ENCODE peak calls at places on chromosomes 16 and 17, in ten cellular contexts. M is body of pancreas, R is stomach, G is Caco-2, V is small intestine, E is cardiac fibroblast, I is left lung, W is adrenal gland, T is uterus, N is PC-9. O is an unnamed sample.

GRCh38 chr16:3734084-3734757 is 16.9 kb upstream of the TRAP1 start:
- DNase-seq in M (no peak), N (no peak), V (no peak), W (no peak), T (no peak), I (no peak), G (no peak), E (no peak), R (no peak), O (no peak)

GRCh38 chr17:28616281-28616680 is 2.3 kb upstream of the RSKR start:
- DNase-seq in N (no peak), V (no peak), W (no peak), R (no peak), T (no peak), M (no peak), G (no peak), E (no peak), I (no peak), O (no peak)

GRCh38 chr17:43667506-43668438 is 6.0 kb upstream of the MEOX1 start:
- DNase-seq in W (no peak), V (no peak), N (peak; percentile 76), G (peak; percentile 95), M (no peak), T (no peak), E (peak; percentile 52), R (no peak), I (no peak), O (no peak)

GRCh38 chr17:73189417-73190099 is 3.3 kb upstream of the COG1 start:
- DNase-seq in T (no peak), V (peak; percentile 71), I (no peak), E (peak; percentile 63), G (peak; percentile 83), N (peak; percentile 59), W (peak; percentile 63), M (no peak), R (peak; percentile 39), O (no peak)

GRCh38 chr17:82231562-82232321 is 2.9 kb downstream of the SLC16A3 start:
- DNase-seq in E (peak; percentile 81), M (peak; percentile 76), G (peak; percentile 80), V (peak; percentile 77), I (peak; percentile 96), W (peak; percentile 57), N (peak; percentile 68), R (peak; percentile 75), T (peak; percentile 89), O (peak; percentile 87)

GRCh38 chr16:96935-97381 is 18.9 kb downstream of the MPG start:
- DNase-seq in G (peak; percentile 81), I (peak; percentile 97), V (peak; percentile 85), R (peak; percentile 92), M (peak; percentile 92), E (peak; percentile 89), N (peak; percentile 72), W (peak; percentile 92), T (peak; percentile 89), O (peak; percentile 92)

GRCh38 chr17:75454193-75454592 is 2.2 kb upstream of the TMEM94 start:
- DNase-seq in E (no peak), G (no peak), W (no peak), V (no peak), N (no peak), T (no peak), M (no peak), I (no peak), R (no peak), O (no peak)

GRCh38 chr16:8986111-8986510 is 22.4 kb upstream of the USP7 start:
- DNase-seq in G (no peak), N (no peak), V (no peak), R (no peak), E (no peak), M (no peak), W (no peak), T (no peak), I (no peak), O (no peak)

GRCh38 chr16:79508294-79508693 is 92.2 kb downstream of the MAF start:
- DNase-seq in I (no peak), N (no peak), T (no peak), W (no peak), V (no peak), E (no peak), M (no peak), R (no peak), G (no peak), O (no peak)

GRCh38 chr17:75109047-75109406 is 742 bp upstream of the ARMC7 start:
- DNase-seq in T (no peak), N (no peak), E (no peak), W (no peak), I (no peak), R (no peak), V (no peak), G (no peak), M (no peak), O (no peak)

GRCh38 chr16:70594569-70594968 is 51.8 kb upstream of the IL34 start:
- DNase-seq in V (no peak), G (no peak), I (no peak), N (peak; percentile 75), W (peak; percentile 94), E (no peak), M (peak; percentile 82), T (no peak), R (peak; percentile 35), O (no peak)

GRCh38 chr17:8681175-8681949 is 50.8 kb upstream of the MYH10 start:
- DNase-seq in V (no peak), G (no peak), M (no peak), I (no peak), W (no peak), N (no peak), E (peak; percentile 64), T (peak; percentile 73), R (no peak), O (no peak)

GRCh38 chr17:69057280-69057679 is 3.4 kb downstream of the ABCA9 start:
- DNase-seq in I (no peak), V (peak; percentile 18), T (no peak), N (no peak), W (no peak), E (no peak), G (no peak), R (no peak), M (no peak), O (no peak)

GRCh38 chr17:80980397-80981061 is 11.1 kb upstream of the CHMP6 start:
- DNase-seq in I (no peak), R (no peak), N (no peak), W (no peak), V (no peak), M (no peak), T (no peak), E (peak; percentile 53), G (no peak), O (no peak)
- H3K4me3 ChIP-seq in I (no peak overlapping the region), R (no peak overlapping the region), N (no peak overlapping the region), W (no peak overlapping the region), V (no peak overlapping the region), M (no peak overlapping the region), T (no peak overlapping the region), E (no peak overlapping the region), G (peak overlapping the region; percentile 17), O (no peak overlapping the region)

GRCh38 chr16:89320717-89321501 is 103.4 kb downstream of the ZNF778 start:
- DNase-seq in I (peak; percentile 80), W (peak; percentile 62), E (no peak), R (peak; percentile 60), T (no peak), G (peak; percentile 70), M (peak; percentile 57), V (peak; percentile 84), N (peak; percentile 60), O (peak; percentile 78)
- H3K4me3 ChIP-seq in I (no peak overlapping the region), W (no peak overlapping the region), E (no peak overlapping the region), R (peak overlapping the region; percentile 32), T (no peak overlapping the region), G (no peak overlapping the region), M (no peak overlapping the region), V (peak overlapping the region; percentile 16), N (peak overlapping the region; percentile 57), O (no peak overlapping the region)

GRCh38 chr16:69514366-69514765 is 51.4 kb upstream of the NFAT5 start:
- DNase-seq in W (no peak), R (no peak), V (no peak), E (no peak), I (no peak), G (peak; percentile 5), T (no peak), N (peak; percentile 91), M (no peak), O (no peak)
- H3K4me3 ChIP-seq in W (no peak overlapping the region), R (no peak overlapping the region), V (no peak overlapping the region), E (no peak overlapping the region), I (no peak overlapping the region), G (no peak overlapping the region), T (no peak overlapping the region), N (peak overlapping the region; percentile 10), M (no peak overlapping the region), O (no peak overlapping the region)

DNA sequence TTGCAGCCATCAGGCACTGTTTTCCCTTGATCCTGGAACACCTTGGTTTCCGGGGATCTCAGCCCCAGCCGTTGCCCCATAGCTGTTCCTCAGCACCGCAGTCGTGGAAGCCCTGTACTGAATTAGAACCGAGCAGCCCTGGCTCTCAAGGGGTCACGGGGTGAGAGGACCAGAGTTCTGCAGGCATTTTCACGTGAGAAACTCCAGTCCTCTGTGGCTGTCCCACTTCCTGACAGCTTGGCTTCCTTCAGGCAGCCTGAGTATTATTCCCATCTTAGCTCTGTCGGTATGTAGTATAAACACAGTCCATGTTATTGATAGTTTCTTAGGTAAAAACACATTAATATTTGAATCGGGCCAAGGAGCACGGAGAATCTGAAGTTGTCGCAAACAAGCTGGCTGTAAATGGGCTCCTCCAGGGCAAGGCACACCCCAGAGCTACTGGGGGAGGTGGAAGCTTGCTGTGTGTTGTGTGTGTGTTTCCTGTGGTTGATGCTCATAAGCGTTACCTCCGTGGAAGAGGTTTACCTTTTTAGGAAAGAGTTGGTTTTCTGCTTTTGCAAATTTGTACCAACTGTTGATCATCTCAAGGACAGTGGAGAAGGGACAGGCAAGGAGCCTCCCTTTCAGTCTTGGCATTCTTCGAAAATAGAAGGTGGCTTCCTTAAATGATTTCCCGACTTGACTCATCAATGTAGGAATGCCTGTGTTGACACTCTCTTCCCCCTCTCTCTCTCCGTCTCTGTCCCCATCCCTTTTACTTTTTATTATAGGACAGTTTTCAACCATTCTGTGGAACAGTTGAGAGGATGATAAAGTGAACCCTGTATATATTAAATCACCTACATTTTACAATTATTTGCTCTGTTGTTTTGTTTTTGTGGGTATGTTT is 208.9 kb upstream of the CHMP6 start:
- DNase-seq in G (peak; percentile 9), W (no peak), V (peak; percentile 35), T (no peak), N (no peak), M (no peak), R (no peak), E (peak; percentile 25), I (no peak), O (no peak)
- H3K4me3 ChIP-seq in G (no peak overlapping the region), W (no peak overlapping the region), V (no peak overlapping the region), T (no peak overlapping the region), N (no peak overlapping the region), M (no peak overlapping the region), R (no peak overlapping the region), E (no peak overlapping the region), I (no peak overlapping the region), O (no peak overlapping the region)

O was measured in mucosa of descending colon.